ENCODE peak calls at places on chromosomes 5 and 9, in five cellular contexts. H, J, I, L and X are unnamed samples.

GRCh38 chr5:7074176-7074575 is 321.8 kb upstream of the ADCY2 start:
- DNase-seq in I (no peak), H (no peak), J (no peak), L (no peak), X (no peak)

GRCh38 chr9:6584881-6585597 is 60.5 kb downstream of the GLDC start:
- DNase-seq in H (peak), J (peak), L (peak), I (peak), X (peak)

GRCh38 chr5:98713856-98714255 is 59.6 kb upstream of the RGMB start:
- DNase-seq in H (no peak), I (no peak), J (no peak), L (no peak), X (no peak)

GRCh38 chr9:131627846-131628820 is 82.8 kb downstream of the PRRT1B start:
- DNase-seq in I (no peak), H (no peak), J (no peak), L (no peak), X (no peak)

GRCh38 chr9:134285215-134285845 is 40.9 kb upstream of the RXRA start:
- DNase-seq in J (no peak), L (no peak), H (no peak), I (no peak), X (no peak)

GRCh38 chr9:93577940-93578682 is 1.7 kb downstream of the PHF2 start:
- DNase-seq in J (no peak), H (no peak), I (no peak), L (peak), X (no peak)

GRCh38 chr5:173237821-173238220 is 2.8 kb upstream of the NKX2-5 start:
- DNase-seq in L (no peak), I (no peak), H (peak), J (no peak), X (no peak)

GRCh38 chr5:161763571-161763970 is 78.0 kb downstream of the GABRA6 start:
- DNase-seq in H (no peak), J (no peak), L (no peak), I (no peak), X (no peak)

GRCh38 chr9:72554221-72554641 is 32.8 kb downstream of the TMC1 start:
- DNase-seq in I (no peak), L (peak), J (peak), H (no peak), X (no peak)

GRCh38 chr5:142826093-142826492 is 55.9 kb downstream of the ARHGAP26 start:
- DNase-seq in I (no peak), L (no peak), H (no peak), J (no peak), X (no peak)

GRCh38 chr5:179509239-179509638 is 41.1 kb upstream of the RUFY1 start:
- DNase-seq in H (no peak), L (no peak), I (no peak), J (no peak), X (no peak)

GRCh38 chr5:141486091-141486490 is 1.3 kb downstream of the PCDHGC4 start:
- DNase-seq in J (no peak), L (no peak), H (peak), I (no peak), X (no peak)

GRCh38 chr9:82184524-82184923 is 196.0 kb downstream of the SPATA31D1 start:
- DNase-seq in H (no peak), J (no peak), I (no peak), L (no peak), X (no peak)

GRCh38 chr5:124527220-124527991 is 219.0 kb downstream of the ZNF608 start:
- DNase-seq in H (peak), L (no peak), J (no peak), I (peak), X (peak)

GRCh38 chr5:150036513-150036912 is 36.0 kb downstream of the HMGXB3 start:
- DNase-seq in J (peak), I (no peak), L (peak), H (no peak), X (no peak)

GRCh38 chr5:180466316-180466715 is 27.9 kb upstream of the CNOT6 start:
- DNase-seq in L (no peak), H (no peak), J (no peak), I (no peak), X (no peak)

GRCh38 chr9:14298607-14299022 is 15.3 kb downstream of the NFIB start:
- DNase-seq in I (no peak), L (no peak), J (no peak), H (no peak), X (no peak)

GRCh38 chr9:86713970-86714369 is 233.3 kb downstream of the GAS1 start:
- DNase-seq in J (no peak), H (no peak), L (no peak), I (no peak), X (no peak)

GRCh38 chr5:106827061-106827460 is 843.7 kb downstream of the EFNA5 start:
- DNase-seq in J (peak), I (no peak), H (no peak), L (peak), X (no peak)

GRCh38 chr9:79120533-79121315 is 451.0 kb upstream of the TLE4 start:
- DNase-seq in I (no peak), L (no peak), J (no peak), H (no peak), X (no peak)

GRCh38 chr5:116088062-116088461 is 3.2 kb downstream of the COMMD10 start:
- DNase-seq in J (no peak), H (no peak), I (no peak), L (peak), X (no peak)

GRCh38 chr9:126371007-126371870 is 44.6 kb downstream of the MVB12B start:
- DNase-seq in I (no peak), L (no peak), H (no peak), J (no peak), X (no peak)

GRCh38 chr9:101601904-101602765 is 7.4 kb upstream of the PPP3R2 start:
- DNase-seq in H (peak), I (peak), J (peak), L (peak), X (peak)